ENCODE peak calls at places on chromosomes 5 and 9, in five cellular contexts. Y is breast epithelium, H is sigmoid colon, D is IMR-90, S is transverse colon. P is an unnamed sample. For H3K27me3, the result is how much of the 10 kb centered on the place peaks cover.

GRCh38 chr5:149840226-149840825 is 104.3 kb downstream of the PDE6A start:
- DNase-seq in Y (no peak), H (no peak), D (no peak), S (no peak), P (no peak)

GRCh38 chr5:148290271-148291195 is 21.7 kb upstream of the SPINK7 start:
- DNase-seq in Y (no peak), H (no peak), D (peak), S (no peak), P (no peak)

GRCh38 chr5:95647886-95648860 is 1.6 kb downstream of the RFESD start:
- DNase-seq in Y (no peak), H (no peak), D (peak), S (no peak), P (no peak)

GRCh38 chr9:95724253-95724991 is 151.1 kb upstream of the ERCC6L2 start:
- DNase-seq in Y (no peak), H (no peak), D (no peak), S (peak), P (no peak)

GRCh38 chr9:105103776-105104175 is 140.7 kb upstream of the SLC44A1 start:
- DNase-seq in Y (no peak), H (no peak), D (peak), S (no peak), P (no peak)

GRCh38 chr9:16561121-16561520 is 309.3 kb downstream of the BNC2 start:
- DNase-seq in Y (no peak), H (no peak), D (no peak), S (no peak), P (no peak)

GRCh38 chr5:32713396-32714381 is 2.6 kb downstream of the NPR3 start:
- DNase-seq in Y (peak), H (peak), D (peak), S (peak), P (peak)

GRCh38 chr9:18427691-18428090 is 46.3 kb upstream of the ADAMTSL1 start:
- DNase-seq in Y (no peak), H (no peak), D (no peak), S (no peak), P (no peak)

GRCh38 chr9:84823426-84824271 is 154.1 kb downstream of the NTRK2 start:
- DNase-seq in Y (no peak), H (no peak), D (no peak), S (peak), P (no peak)

GRCh38 chr9:83154087-83154736 is 91.3 kb upstream of the RASEF start:
- DNase-seq in Y (no peak), H (no peak), D (peak), S (no peak), P (peak)

GRCh38 chr5:56352808-56353590 is 119.9 kb upstream of the ANKRD55 start:
- DNase-seq in Y (no peak), H (no peak), D (no peak), S (no peak), P (no peak)

GRCh38 chr9:134841180-134841904 is 39.3 kb upstream of the FCN2 start:
- DNase-seq in Y (no peak), H (no peak), D (no peak), S (no peak), P (no peak)

GRCh38 chr9:98367923-98368322 is 112.5 kb upstream of the TBC1D2 start:
- DNase-seq in Y (no peak), H (no peak), D (no peak), S (no peak), P (no peak)

GRCh38 chr5:14501353-14502162 is 80.0 kb upstream of the OTULINL start:
- DNase-seq in Y (no peak), H (no peak), D (no peak), S (no peak), P (peak)

GRCh38 chr9:95171596-95171995 is 145.9 kb downstream of the FANCC start:
- DNase-seq in Y (no peak), H (no peak), D (peak), S (no peak), P (no peak)

GRCh38 chr5:150304481-150305081 is 1.9 kb upstream of the ARSI start:
- DNase-seq in Y (no peak), H (no peak), D (no peak), S (no peak), P (no peak)

GRCh38 chr9:122526602-122527001 is 491 bp downstream of the OR1N1 start:
- DNase-seq in Y (no peak), H (no peak), D (no peak), S (no peak), P (no peak)

GRCh38 chr5:154402611-154403010 is 43.2 kb upstream of the SAP30L start:
- DNase-seq in Y (no peak), H (no peak), D (no peak), S (no peak), P (no peak)

GRCh38 chr9:92293075-92293354 is 482 bp downstream of the IARS1 start:
- DNase-seq in Y (no peak), H (no peak), D (no peak), S (no peak), P (no peak)

GRCh38 chr5:56313004-56313531 is 79.9 kb upstream of the ANKRD55 start:
- DNase-seq in Y (no peak), H (no peak), D (no peak), S (no peak), P (no peak)

GRCh38 chr5:150404121-150404990 is 8.4 kb downstream of the CD74 start:
- DNase-seq in Y (no peak), H (no peak), D (no peak), S (no peak), P (no peak)

GRCh38 chr5:158875272-158875679 is 224.4 kb downstream of the EBF1 start:
- DNase-seq in Y (no peak), H (no peak), D (peak), S (no peak), P (no peak)

GRCh38 chr9:87500491-87500890 is 2.8 kb downstream of the DAPK1 start:
- DNase-seq in Y (no peak), H (no peak), D (no peak), S (no peak), P (no peak)

GRCh38 chr5:115816226-115817042 is at the start of gene CDO1:
- DNase-seq in Y (peak), H (peak), D (peak), S (peak), P (peak)

GRCh38 chr9:113577525-113578261 is 114.2 kb downstream of the RGS3 start:
- DNase-seq in Y (no peak), H (no peak), D (peak), S (no peak), P (no peak)

GRCh38 chr5:146644811-146645210 is 128.8 kb upstream of the GPR151 start:
- DNase-seq in Y (no peak), H (no peak), D (no peak), S (no peak), P (no peak)

GRCh38 chr5:146635443-146635842 is 119.5 kb upstream of the GPR151 start:
- DNase-seq in Y (no peak), H (no peak), D (no peak), S (no peak), P (no peak)

GRCh38 chr5:146642410-146642809 is 126.4 kb upstream of the GPR151 start:
- DNase-seq in Y (no peak), H (no peak), D (no peak), S (no peak), P (no peak)

GRCh38 chr5:146643805-146644204 is 127.8 kb upstream of the GPR151 start:
- DNase-seq in Y (no peak), H (no peak), D (no peak), S (peak), P (peak)

GRCh38 chr5:146640285-146640896 is 124.4 kb upstream of the GPR151 start:
- DNase-seq in Y (no peak), H (no peak), D (no peak), S (peak), P (no peak)
- H3K27me3 ChIP-seq in Y (under half), H (under half), D (under half), S (under half), P (under half)

DNA sequence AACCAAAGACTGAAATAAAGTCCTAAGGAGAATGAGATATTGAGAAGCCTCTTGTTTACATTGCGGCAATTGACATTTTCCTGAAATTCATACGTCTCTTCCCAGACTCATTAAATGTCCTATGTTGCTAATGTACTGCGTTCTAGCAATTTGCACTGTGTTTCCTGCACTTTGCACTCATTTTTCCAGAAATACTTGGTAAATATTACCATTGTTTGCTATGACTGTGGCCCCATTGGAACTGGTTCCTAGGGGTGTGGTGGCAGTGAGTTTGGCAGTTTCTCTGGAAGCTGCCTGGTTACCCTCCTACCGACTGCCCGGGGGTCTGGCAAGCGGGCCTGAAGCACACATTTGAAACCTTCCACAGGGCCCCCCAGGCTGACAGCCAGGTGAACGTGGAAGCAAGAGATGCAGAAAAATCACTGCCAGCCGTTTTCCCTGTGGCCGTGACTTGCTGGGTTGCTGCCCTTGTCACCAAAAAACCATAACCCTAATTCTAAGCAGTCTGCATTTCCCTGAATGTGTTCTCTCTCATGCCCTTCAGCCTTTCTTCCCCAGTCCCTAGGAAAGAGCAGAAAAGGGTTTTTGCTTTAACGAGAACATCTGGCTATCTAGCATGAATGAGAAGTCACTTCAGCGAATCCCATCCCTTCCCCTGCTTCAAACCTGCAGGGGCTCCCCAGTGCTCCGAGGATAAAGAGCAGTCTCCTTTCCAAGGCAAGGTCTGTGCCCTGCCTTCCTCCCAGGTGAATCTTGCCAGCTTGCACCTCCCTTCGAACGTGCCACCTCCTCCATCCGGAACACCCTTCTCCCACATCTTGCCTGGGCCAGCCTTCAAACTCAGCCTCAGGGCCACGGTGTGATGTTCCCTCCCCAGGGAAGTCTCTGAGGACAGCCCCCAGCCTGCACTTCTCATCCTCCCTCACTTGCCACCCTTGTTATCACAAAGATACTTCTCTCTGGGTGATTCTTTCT is 84.2 kb downstream of the AK8 start:
- DNase-seq in Y (no peak), H (no peak), D (no peak), S (no peak), P (no peak)
- TF ChIP-seq POLR2A in Y (no peak), H (no peak), D (no peak), S (no peak), P (no peak)

GRCh38 chr5:77209495-77210090 is 887 bp upstream of the PDE8B start:
- DNase-seq in Y (no peak), H (no peak), D (no peak), S (no peak), P (no peak)
- H3K27me3 ChIP-seq in Y (under half), H (under half), D (half or more), S (half or more), P (under half)

DNA sequence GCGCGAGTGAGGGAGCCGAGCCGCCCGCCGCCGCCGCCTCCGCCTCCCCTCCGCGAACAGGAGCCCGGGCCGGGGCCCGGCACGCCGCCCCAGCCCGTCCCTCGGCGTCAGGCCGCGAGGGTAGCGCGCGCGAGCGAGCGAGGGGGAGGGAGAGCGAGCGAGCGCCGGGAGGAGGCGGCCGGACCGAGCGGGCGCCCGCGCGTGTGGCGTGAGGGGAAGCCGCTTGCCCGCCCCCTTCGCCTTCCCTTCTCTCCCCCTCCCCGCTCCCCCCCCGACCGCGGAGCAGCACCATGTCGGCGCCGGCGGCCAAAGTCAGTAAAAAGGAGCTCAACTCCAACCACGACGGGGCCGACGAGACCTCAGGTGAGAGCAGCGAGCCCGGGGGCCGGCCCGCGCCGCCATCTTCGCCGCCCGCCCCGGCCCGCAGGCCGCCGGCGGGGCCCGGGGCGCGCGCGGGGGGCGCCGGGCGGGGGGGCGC is 310 bp downstream of the SET start:
- DNase-seq in Y (no peak), H (peak), D (no peak), S (no peak), P (peak)
- TF ChIP-seq POLR2A in Y (no peak), H (no peak), D (peak), S (no peak), P (no peak)